ENCODE peak calls at places on chromosomes 5 and 9, in five cellular contexts. B is IMR-90, Z is colonic mucosa, J is astrocyte, A is fibroblast of lung. L is an unnamed sample.

GRCh38 chr9:16461851-16462250 is 408.6 kb downstream of the BNC2 start:
- DNase-seq in Z (no peak), B (no peak), A (no peak), J (no peak), L (no peak)

GRCh38 chr5:52783226-52783959 is 4.3 kb upstream of the ITGA1 start:
- DNase-seq in B (no peak), J (no peak), Z (no peak), A (peak), L (no peak)

GRCh38 chr9:36924071-36924470 is 110.0 kb downstream of the PAX5 start:
- DNase-seq in B (peak), Z (no peak), A (peak), J (peak), L (no peak)

GRCh38 chr5:176901260-176902101 is 2.3 kb upstream of the HK3 start:
- DNase-seq in Z (no peak), J (no peak), B (peak), A (no peak), L (no peak)

GRCh38 chr9:69916950-69917349 is 96.3 kb downstream of the CFAP95 start:
- DNase-seq in Z (no peak), J (no peak), A (no peak), B (peak), L (no peak)

GRCh38 chr9:112884086-112884485 is 6.6 kb downstream of the SLC46A2 start:
- DNase-seq in A (no peak), J (peak), B (peak), Z (no peak), L (no peak)

GRCh38 chr5:101364469-101364868 is 461.4 kb upstream of the ST8SIA4 start:
- DNase-seq in J (no peak), Z (peak), B (no peak), A (peak), L (no peak)

GRCh38 chr5:143812085-143812705 is at the start of gene HMHB1:
- DNase-seq in A (no peak), J (no peak), B (no peak), Z (no peak), L (peak)

GRCh38 chr5:109706065-109706464 is 16.3 kb downstream of the MAN2A1 start:
- DNase-seq in B (no peak), A (no peak), J (no peak), Z (no peak), L (no peak)

GRCh38 chr5:57302643-57303042 is 128.8 kb downstream of the GPBP1 start:
- DNase-seq in B (peak), Z (no peak), J (peak), A (peak), L (peak)

GRCh38 chr5:136028782-136029742 is at the start of gene TGFBI:
- DNase-seq in Z (peak), B (peak), J (no peak), A (peak), L (no peak)

GRCh38 chr5:176784218-176785165 is 25.9 kb upstream of the UNC5A start:
- DNase-seq in Z (no peak), B (peak), J (peak), A (peak), L (no peak)

GRCh38 chr9:109560470-109561132 is 62.5 kb upstream of the PTPN3 start:
- DNase-seq in Z (no peak), B (no peak), J (no peak), A (no peak), L (no peak)

GRCh38 chr5:86463339-86463738 is 154.4 kb upstream of the COX7C start:
- DNase-seq in A (no peak), Z (no peak), B (no peak), J (no peak), L (no peak)

GRCh38 chr5:111386832-111387162 is 125.5 kb downstream of the STARD4 start:
- DNase-seq in B (no peak), Z (no peak), J (no peak), A (no peak), L (peak)

GRCh38 chr5:15938186-15938585 is 241.4 kb downstream of the MARCHF11 start:
- DNase-seq in B (peak), A (no peak), J (no peak), Z (no peak), L (no peak)

GRCh38 chr9:16611969-16612368 is 258.5 kb downstream of the BNC2 start:
- DNase-seq in Z (no peak), A (peak), J (no peak), B (peak), L (no peak)

GRCh38 chr9:107246259-107247254 is 36.5 kb upstream of the RAD23B start:
- DNase-seq in J (no peak), B (peak), A (no peak), Z (no peak), L (peak)

GRCh38 chr5:73387630-73388370 is 60.8 kb downstream of the FOXD1 start:
- DNase-seq in A (peak), J (peak), Z (no peak), B (peak), L (peak)

GRCh38 chr9:113636165-113636564 is 172.6 kb downstream of the RGS3 start:
- DNase-seq in A (peak), Z (no peak), J (no peak), B (peak), L (no peak)

DNA sequence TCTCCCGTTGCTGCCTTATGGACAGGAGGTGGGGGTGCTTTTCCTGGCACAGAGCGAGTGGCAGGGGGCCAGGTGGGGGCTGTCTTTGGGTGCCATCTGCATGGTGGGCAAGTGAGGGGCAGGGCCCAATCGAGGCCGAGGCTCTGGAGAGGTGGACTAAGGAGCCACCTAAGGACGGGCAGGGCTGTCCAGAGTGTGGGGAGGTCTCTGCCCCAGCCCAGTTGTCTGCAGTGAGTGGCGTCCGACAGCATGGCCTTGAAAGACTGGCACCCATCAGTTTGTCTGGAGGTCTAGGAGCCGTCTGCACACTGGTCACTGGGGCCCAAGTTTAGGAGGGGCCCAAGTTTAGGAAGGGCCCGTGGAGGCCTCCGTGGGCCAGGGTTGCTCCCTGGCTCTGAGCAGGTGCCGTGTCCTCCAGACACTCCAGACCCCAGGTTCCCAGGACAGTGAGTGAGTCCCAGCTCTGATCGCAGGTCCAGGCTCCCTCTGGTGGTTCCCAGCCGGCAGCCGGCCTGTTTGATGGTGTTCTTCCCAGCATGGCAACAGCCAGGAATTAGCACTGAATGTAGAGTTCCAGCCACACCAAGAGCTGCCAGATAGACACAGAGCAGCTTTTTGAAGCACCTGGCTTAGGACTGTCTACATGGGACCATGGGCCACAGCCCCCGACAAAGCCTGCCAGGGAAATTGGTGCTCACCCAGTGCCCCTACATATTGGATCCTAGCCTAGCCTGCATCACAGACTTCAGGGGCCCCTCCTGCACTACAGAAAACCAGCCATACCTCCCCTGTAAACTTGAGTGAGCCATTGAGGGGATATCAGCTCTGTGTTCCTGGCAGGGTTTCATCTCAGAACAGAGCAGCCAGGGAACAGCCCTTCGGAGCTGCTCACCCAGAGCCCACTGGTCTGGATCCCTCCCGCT is 120.9 kb downstream of the WNK2 start:
- DNase-seq in Z (peak), J (peak), A (peak), B (peak), L (peak)
- TF ChIP-seq CTCF in Z (peak), J (peak), A (peak), B (peak), L (peak)

GRCh38 chr9:92740969-92741368 is 23.7 kb downstream of the BICD2 start:
- DNase-seq in A (no peak), J (no peak), B (no peak), Z (no peak), L (no peak)
- H3K4me3 ChIP-seq in A (no peak), J (no peak), B (no peak), Z (no peak), L (no peak)

DNA sequence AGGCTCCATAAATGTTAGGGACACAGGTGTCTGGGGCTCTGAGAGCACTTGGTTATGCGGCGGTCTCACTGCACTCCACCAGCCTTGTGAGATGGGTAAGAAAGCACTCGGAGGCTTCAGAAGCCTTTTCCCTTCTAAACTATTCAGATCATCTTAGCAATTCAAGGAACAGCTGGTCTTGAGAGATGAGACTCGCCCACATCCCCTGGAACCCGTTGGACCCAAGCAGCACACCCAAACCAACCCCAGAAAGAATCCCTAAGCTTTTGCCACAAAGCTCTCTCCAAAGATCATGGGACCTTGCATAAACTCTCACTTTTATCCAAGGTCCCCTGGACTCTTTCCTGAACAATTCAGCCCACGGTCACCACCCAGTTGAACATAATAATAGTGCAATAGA is 90.2 kb downstream of the RAPGEF1 start:
- DNase-seq in J (no peak), B (no peak), A (no peak), Z (no peak), L (no peak)
- H3K9ac ChIP-seq in J (no peak), B (no peak), A (no peak), Z (no peak), L (no peak)

GRCh38 chr5:61675015-61675692 is 343.1 kb downstream of the ZSWIM6 start:
- DNase-seq in B (no peak), A (no peak), J (no peak), Z (peak), L (no peak)

GRCh38 chr5:61679562-61679961 is 347.5 kb downstream of the ZSWIM6 start:
- DNase-seq in A (no peak), J (no peak), B (no peak), Z (no peak), L (no peak)

GRCh38 chr5:61680247-61680646 is 348.2 kb downstream of the ZSWIM6 start:
- DNase-seq in Z (no peak), J (no peak), A (no peak), B (no peak), L (no peak)

GRCh38 chr5:61677220-61677619 is 345.2 kb downstream of the ZSWIM6 start:
- DNase-seq in B (no peak), A (no peak), Z (no peak), J (no peak), L (no peak)

DNA sequence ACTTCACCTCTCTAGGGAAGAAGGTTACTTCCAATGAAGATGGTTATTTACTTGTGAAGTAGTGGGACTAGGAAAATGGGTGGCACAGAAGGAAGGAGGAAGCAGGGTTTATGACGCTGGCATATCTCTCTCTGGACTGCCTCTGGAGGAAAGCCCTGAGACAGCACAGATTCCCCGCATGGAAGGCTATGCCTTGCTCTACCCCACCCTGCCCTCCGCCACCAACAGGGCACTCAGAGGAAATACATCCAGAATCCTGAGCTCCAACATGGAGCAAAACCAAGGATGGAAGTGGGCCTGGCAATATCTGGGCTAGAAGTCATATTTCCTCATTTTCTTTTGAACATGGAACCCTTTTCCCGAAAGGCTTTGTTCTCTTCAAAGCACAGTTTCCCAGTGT is 346.9 kb downstream of the ZSWIM6 start:
- DNase-seq in Z (peak), A (no peak), B (no peak), J (no peak), L (no peak)
- TF ChIP-seq CTCF in Z (no peak), A (no peak), B (no peak), J (no peak), L (no peak)

DNA sequence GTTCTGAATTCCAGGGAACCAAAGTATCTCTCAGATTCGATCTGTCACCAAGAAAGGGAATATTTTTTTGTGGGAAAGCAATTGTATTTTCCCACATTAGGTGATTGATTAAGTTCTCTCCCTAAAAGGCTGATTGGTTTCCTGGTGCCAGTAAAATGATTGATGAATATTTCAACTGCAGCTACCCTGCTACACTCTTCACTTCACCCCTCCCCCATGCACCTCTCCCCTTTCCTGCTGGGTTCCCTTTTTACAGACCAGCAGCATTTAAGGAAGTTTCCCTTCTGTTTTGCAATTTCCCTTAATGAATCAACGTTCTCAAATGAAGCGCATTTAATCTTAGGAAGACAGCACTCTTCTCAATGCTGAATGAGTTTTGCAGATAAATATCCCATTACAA is 13.1 kb downstream of the NR6A1 start:
- DNase-seq in B (no peak), Z (no peak), J (no peak), A (no peak), L (no peak)
- H3K4me3 ChIP-seq in B (no peak), Z (no peak), J (no peak), A (no peak), L (no peak)

GRCh38 chr9:134053941-134054761 is 13.7 kb downstream of the BRD3 start:
- DNase-seq in Z (no peak), B (no peak), J (no peak), A (no peak), L (no peak)
- H3K9ac ChIP-seq in Z (no peak), B (no peak), J (no peak), A (no peak), L (no peak)

L was measured in DND-41.